ENCODE peak calls at places on chromosome 10, in nine cellular contexts. X is H9, D is nucleus accumbens, M is omental fat pad, A is C1 segment of cervical spinal cord, G is kidney, E is hypothalamus, F is kidney epithelial cell, W is left ventricle myocardium superior. K is an unnamed sample.

GRCh38 chr10:34666008-34666700 is 148.9 kb downstream of the PARD3 start:
- DNase-seq in X (no peak), D (no peak), M (no peak), A (no peak), G (no peak), E (no peak), F (peak; percentile 76), W (no peak), K (no peak)

GRCh38 chr10:127148066-127148932 is 48.1 kb downstream of the INSYN2A start:
- DNase-seq in X (no peak), D (no peak), M (no peak), A (no peak), G (no peak), E (no peak), F (peak; percentile 79), W (no peak), K (no peak)

GRCh38 chr10:84204122-84204521 is 9.8 kb downstream of the CDHR1 start:
- DNase-seq in X (peak; percentile 67), D (no peak), M (no peak), A (no peak), G (no peak), E (no peak), F (no peak), W (no peak), K (no peak)

GRCh38 chr10:109984013-109984412 is 23.8 kb upstream of the ADD3 start:
- DNase-seq in X (no peak), D (no peak), M (no peak), A (no peak), G (no peak), E (no peak), F (no peak), W (no peak), K (no peak)

GRCh38 chr10:132123606-132124005 is 57.9 kb downstream of the JAKMIP3 start:
- DNase-seq in X (no peak), D (no peak), M (no peak), A (no peak), G (peak; percentile 37), E (no peak), F (no peak), W (peak; percentile 16), K (no peak)

GRCh38 chr10:67668448-67668847 is 27.5 kb downstream of the CTNNA3 start:
- DNase-seq in X (no peak), D (no peak), M (no peak), A (no peak), G (no peak), E (no peak), F (no peak), W (no peak), K (no peak)

GRCh38 chr10:115129752-115130151 is 36.6 kb downstream of the ATRNL1 start:
- DNase-seq in X (no peak), D (no peak), M (no peak), A (no peak), G (no peak), E (no peak), F (no peak), W (no peak), K (no peak)

GRCh38 chr10:22713853-22714523 is 390 bp downstream of the PIP4K2A start:
- DNase-seq in X (peak; percentile 34), D (no peak), M (no peak), A (no peak), G (peak; percentile 85), E (no peak), F (no peak), W (peak; percentile 51), K (peak; percentile 77)

GRCh38 chr10:33612551-33612950 is 278.1 kb upstream of the NRP1 start:
- DNase-seq in X (no peak), D (no peak), M (no peak), A (no peak), G (no peak), E (no peak), F (peak; percentile 28), W (no peak), K (no peak)

GRCh38 chr10:74027702-74028101 is 29.8 kb downstream of the VCL start:
- DNase-seq in X (no peak), D (no peak), M (no peak), A (no peak), G (no peak), E (no peak), F (no peak), W (no peak), K (no peak)

GRCh38 chr10:21807162-21807561 is 196.4 kb downstream of the DNAJC1 start:
- DNase-seq in X (peak; percentile 60), D (no peak), M (no peak), A (no peak), G (no peak), E (no peak), F (no peak), W (no peak), K (no peak)

GRCh38 chr10:122715576-122715975 is 15.9 kb upstream of the C10orf120 start:
- DNase-seq in X (no peak), D (no peak), M (no peak), A (no peak), G (no peak), E (no peak), F (no peak), W (no peak), K (no peak)

GRCh38 chr10:124565565-124566221 is 104.1 kb downstream of the LHPP start:
- DNase-seq in X (peak; percentile 87), D (no peak), M (no peak), A (no peak), G (peak; percentile 87), E (no peak), F (peak; percentile 4), W (peak; percentile 50), K (peak; percentile 82)

GRCh38 chr10:34960983-34961382 is 129.2 kb downstream of the CUL2 start:
- DNase-seq in X (no peak), D (no peak), M (no peak), A (no peak), G (peak; percentile 41), E (no peak), F (no peak), W (peak; percentile 64), K (no peak)

GRCh38 chr10:104345512-104345911 is 7.2 kb upstream of the ITPRIP start:
- DNase-seq in X (no peak), D (no peak), M (no peak), A (no peak), G (no peak), E (no peak), F (no peak), W (no peak), K (no peak)

GRCh38 chr10:96584035-96584434 is 2.8 kb downstream of the TM9SF3 start:
- DNase-seq in X (no peak), D (no peak), M (no peak), A (no peak), G (no peak), E (no peak), F (no peak), W (no peak), K (no peak)